ENCODE peak calls at places on chromosomes 1 and 21, in seven cellular contexts. U is astrocyte, D is heart right ventricle, E is progenitor cell of endocrine pancreas, G is mammary epithelial cell, B is GM06990, Q is esophagus squamous epithelium. A is an unnamed sample.

GRCh38 chr1:197330213-197330612 is 62.2 kb downstream of the CRB1 start:
- DNase-seq in U (no peak), D (no peak), E (no peak), G (no peak), B (no peak), Q (no peak), A (no peak)

GRCh38 chr21:25752389-25752788 is 17.6 kb downstream of the GABPA start:
- DNase-seq in U (no peak), D (no peak), E (no peak), G (no peak), B (no peak), Q (no peak), A (no peak)

GRCh38 chr1:82059931-82060330 is 259.2 kb downstream of the ADGRL2 start:
- DNase-seq in U (peak; percentile 30), D (no peak), E (no peak), G (peak; percentile 2), B (no peak), Q (no peak), A (no peak)

GRCh38 chr1:45325816-45326506 is 734 bp upstream of the HPDL start:
- DNase-seq in U (no peak), D (no peak), E (no peak), G (no peak), B (no peak), Q (no peak), A (no peak)

GRCh38 chr1:219664310-219665029 is 51.6 kb upstream of the ZC3H11B start:
- DNase-seq in U (no peak), D (no peak), E (no peak), G (no peak), B (no peak), Q (no peak), A (no peak)

GRCh38 chr21:26351661-26352060 is 181.1 kb upstream of the APP start:
- DNase-seq in U (no peak), D (no peak), E (no peak), G (peak; percentile 65), B (no peak), Q (no peak), A (no peak)

GRCh38 chr1:156682166-156682890 is 5.1 kb upstream of the NES start:
- DNase-seq in U (no peak), D (no peak), E (no peak), G (no peak), B (no peak), Q (no peak), A (no peak)

GRCh38 chr1:176876966-176877515 is 287.5 kb downstream of the ASTN1 start:
- DNase-seq in U (no peak), D (no peak), E (no peak), G (no peak), B (no peak), Q (no peak), A (no peak)

GRCh38 chr1:92960395-92961130 is 699 bp downstream of the DIPK1A start:
- DNase-seq in U (peak; percentile 70), D (peak; percentile 28), E (peak; percentile 30), G (peak; percentile 81), B (no peak), Q (no peak), A (no peak)

GRCh38 chr1:151511636-151512215 is 539 bp downstream of the CGN start:
- DNase-seq in U (no peak), D (peak; percentile 25), E (peak; percentile 37), G (peak; percentile 47), B (peak; percentile 48), Q (no peak), A (no peak)

GRCh38 chr1:15056515-15057285 is 96.8 kb upstream of the TMEM51 start:
- DNase-seq in U (peak; percentile 18), D (no peak), E (no peak), G (peak; percentile 37), B (no peak), Q (no peak), A (no peak)

GRCh38 chr1:44380666-44381177 is 24.3 kb upstream of the RNF220 start:
- DNase-seq in U (no peak), D (no peak), E (no peak), G (no peak), B (no peak), Q (no peak), A (no peak)

GRCh38 chr1:247386695-247387094 is 29.3 kb upstream of the NLRP3 start:
- DNase-seq in U (peak; percentile 48), D (no peak), E (no peak), G (peak; percentile 55), B (no peak), Q (no peak), A (no peak)

GRCh38 chr1:197235355-197235754 is 32.7 kb upstream of the CRB1 start:
- DNase-seq in U (peak; percentile 39), D (no peak), E (no peak), G (no peak), B (no peak), Q (no peak), A (no peak)

GRCh38 chr1:156643266-156644092 is 1.6 kb downstream of the BCAN start:
- DNase-seq in U (no peak), D (no peak), E (no peak), G (no peak), B (no peak), Q (no peak), A (no peak)

GRCh38 chr21:45699251-45699942 is 55.9 kb downstream of the PCBP3 start:
- DNase-seq in U (no peak), D (no peak), E (no peak), G (no peak), B (no peak), Q (no peak), A (no peak)

GRCh38 chr1:101239095-101240040 is 2.5 kb downstream of the S1PR1 start:
- DNase-seq in U (no peak), D (no peak), E (no peak), G (no peak), B (no peak), Q (no peak), A (no peak)

GRCh38 chr1:15114884-15115283 is 38.7 kb upstream of the TMEM51 start:
- DNase-seq in U (no peak), D (no peak), E (no peak), G (no peak), B (no peak), Q (no peak), A (no peak)

GRCh38 chr1:207826557-207827487 is 75.0 kb downstream of the CD46 start:
- DNase-seq in U (no peak), D (no peak), E (no peak), G (no peak), B (no peak), Q (no peak), A (no peak)

GRCh38 chr1:161215079-161215478 is at the start of gene FCER1G:
- DNase-seq in U (no peak), D (peak; percentile 58), E (no peak), G (no peak), B (no peak), Q (no peak), A (no peak)

GRCh38 chr1:227952374-227953021 is 4.8 kb upstream of the WNT9A start:
- DNase-seq in U (no peak), D (no peak), E (peak; percentile 8), G (no peak), B (no peak), Q (no peak), A (peak; percentile 80)

GRCh38 chr21:21114456-21114855 is 116.2 kb downstream of the NCAM2 start:
- DNase-seq in U (no peak), D (no peak), E (no peak), G (no peak), B (no peak), Q (no peak), A (no peak)

DNA sequence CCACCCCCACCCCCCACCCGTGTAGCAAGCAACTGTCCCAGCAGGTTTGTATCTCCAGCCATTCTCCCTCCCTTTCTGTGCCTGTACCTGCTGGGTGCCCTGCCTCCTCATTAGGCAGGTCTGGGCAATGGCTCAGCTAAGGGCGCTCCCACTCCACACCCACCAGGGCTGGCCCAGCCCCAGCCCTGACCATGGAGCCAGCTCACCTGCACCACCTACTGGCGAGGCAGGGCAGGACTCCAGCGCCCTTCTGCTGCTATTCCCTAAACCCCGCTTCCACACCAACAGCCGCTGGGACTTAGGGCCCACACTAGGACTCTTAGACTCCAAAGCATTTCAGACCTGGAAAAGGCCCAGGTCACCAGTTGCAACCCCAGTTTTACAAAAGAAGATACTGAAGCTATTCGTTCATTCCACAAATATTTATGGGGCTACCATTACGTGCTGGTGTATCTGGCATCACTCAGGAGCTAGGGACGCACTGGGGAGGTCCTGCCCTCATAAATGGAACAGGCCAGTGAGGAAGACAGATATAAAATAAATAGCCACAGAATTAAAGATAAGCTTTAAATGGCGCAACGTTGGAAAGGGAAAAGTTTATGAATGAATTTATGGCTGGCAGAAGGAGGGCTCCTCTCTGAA is 24.0 kb downstream of the PGLYRP3 start:
- DNase-seq in U (no peak), D (no peak), E (no peak), G (peak; percentile 83), B (no peak), Q (no peak), A (no peak)
- TF ChIP-seq CTCF in U (no peak), D (no peak), E (peak; percentile 44), G (peak; percentile 89), B (peak; percentile 92), Q (peak; percentile 70), A (peak; percentile 31)

DNA sequence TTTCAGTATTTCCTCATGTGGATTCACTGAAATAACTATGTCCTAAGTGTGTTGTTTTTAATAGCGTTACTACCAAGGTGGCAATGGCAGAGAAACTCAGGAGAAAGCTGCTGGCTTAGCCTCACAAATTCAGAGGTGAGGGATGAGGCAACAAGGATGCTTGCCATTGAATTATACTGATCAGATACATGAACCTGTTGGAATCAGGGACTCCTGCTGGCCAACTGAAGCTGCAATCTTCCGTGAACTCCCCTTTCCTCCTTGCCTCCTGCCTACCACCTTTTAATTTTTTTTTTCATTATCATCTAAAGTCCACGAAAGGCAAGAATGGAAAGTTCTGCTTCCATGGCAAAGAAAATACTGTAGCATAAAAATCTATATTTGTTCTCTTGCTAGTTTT is 254.7 kb downstream of the NFIA start:
- DNase-seq in U (no peak), D (no peak), E (no peak), G (no peak), B (no peak), Q (no peak), A (no peak)
- TF ChIP-seq CTCF in U (no peak), D (peak; percentile 24), E (no peak), G (peak; percentile 35), B (no peak), Q (no peak), A (peak; percentile 47)

DNA sequence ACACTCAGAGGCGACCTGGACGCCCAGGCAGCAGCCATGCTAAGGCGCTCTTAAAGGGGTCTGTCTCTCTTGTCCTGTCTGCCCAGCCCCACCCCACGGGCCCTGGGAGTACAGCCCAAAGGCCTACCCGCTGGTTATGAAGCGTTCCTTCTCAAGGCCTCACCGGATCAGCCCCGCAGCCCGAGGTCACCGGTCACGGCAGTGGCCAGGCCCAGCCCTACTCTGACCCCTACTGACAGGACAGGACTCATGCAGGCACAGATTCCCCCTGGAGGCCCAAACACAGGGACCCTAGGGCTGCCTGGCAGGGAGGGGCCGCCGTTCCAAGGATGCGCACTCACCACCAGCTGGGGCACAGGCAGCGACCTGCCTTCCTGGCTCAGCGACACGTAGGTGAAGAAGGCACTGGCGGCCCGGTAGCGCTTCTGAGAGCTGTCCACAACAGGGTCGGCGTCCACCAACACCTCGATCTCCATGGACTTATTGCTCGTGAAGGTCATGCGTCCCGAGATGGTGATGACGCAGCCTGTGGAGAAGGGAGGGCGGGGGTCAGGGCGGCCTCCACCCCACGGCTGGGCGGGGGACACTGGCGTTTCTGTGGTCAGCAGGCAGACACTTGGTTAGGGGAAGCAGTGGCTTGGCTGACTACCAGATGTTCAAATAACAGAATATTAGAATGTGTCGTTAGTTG is 20.0 kb upstream of the GPR153 start:
- DNase-seq in U (no peak), D (no peak), E (peak; percentile 38), G (no peak), B (no peak), Q (no peak), A (no peak)
- TF ChIP-seq CTCF in U (no peak), D (peak; percentile 47), E (peak; percentile 54), G (peak; percentile 17), B (no peak), Q (no peak), A (peak; percentile 35)

GRCh38 chr1:202005958-202006357 is 4.4 kb upstream of the ELF3 start:
- DNase-seq in U (no peak), D (no peak), E (no peak), G (no peak), B (no peak), Q (no peak), A (no peak)
- TF ChIP-seq CTCF in U (peak; percentile 34), D (peak; percentile 57), E (peak; percentile 55), G (peak; percentile 39), B (no peak), Q (no peak), A (peak; percentile 62)

A was measured in osteocyte.